ENCODE peak calls at places on chromosomes 7 and 10, in seven cellular contexts. E is HCT116, I is spleen, C is esophagus muscularis mucosa, R is SK-N-SH, M is upper lobe of left lung, J is GM23338. K is an unnamed sample. For H3K4me1, the result is how much of the 10 kb centered on the place peaks cover.

GRCh38 chr7:20828947-20829346 is 42.3 kb upstream of the SP8 start:
- DNase-seq in J (no peak), I (no peak), E (no peak), C (no peak), R (no peak), M (no peak), K (no peak)

GRCh38 chr10:8346861-8347260 is 292.4 kb downstream of the GATA3 start:
- DNase-seq in I (no peak), R (no peak), C (no peak), M (no peak), J (peak), E (no peak), K (no peak)

GRCh38 chr7:150965273-150965830 is 12.8 kb downstream of the KCNH2 start:
- DNase-seq in I (no peak), M (no peak), J (no peak), E (no peak), C (no peak), R (no peak), K (no peak)

GRCh38 chr10:122419890-122420623 is 34.4 kb upstream of the ARMS2 start:
- DNase-seq in E (no peak), M (no peak), R (no peak), J (no peak), C (no peak), I (no peak), K (no peak)

GRCh38 chr10:52966904-52967303 is 194.3 kb upstream of the MBL2 start:
- DNase-seq in E (no peak), M (no peak), R (no peak), J (no peak), C (no peak), I (no peak), K (no peak)

GRCh38 chr10:84237199-84238051 is 3.9 kb downstream of the LRIT1 start:
- DNase-seq in M (peak), J (peak), I (no peak), C (no peak), R (no peak), E (no peak), K (no peak)

GRCh38 chr10:11403116-11403515 is 208.3 kb downstream of the USP6NL start:
- DNase-seq in E (no peak), R (no peak), C (no peak), J (no peak), I (peak), M (no peak), K (no peak)

GRCh38 chr7:132655071-132655761 is 78.9 kb upstream of the PLXNA4 start:
- DNase-seq in J (peak), I (peak), C (no peak), M (peak), E (no peak), R (no peak), K (peak)

GRCh38 chr7:55534262-55534915 is 37.9 kb downstream of the VOPP1 start:
- DNase-seq in J (no peak), I (peak), R (no peak), E (no peak), C (no peak), M (no peak), K (no peak)

GRCh38 chr7:102284891-102285540 is 1.7 kb upstream of the SH2B2 start:
- DNase-seq in I (peak), J (no peak), R (peak), M (no peak), C (no peak), E (no peak), K (peak)

GRCh38 chr7:111711426-111712065 is 149.3 kb upstream of the IMMP2L start:
- DNase-seq in M (no peak), E (no peak), C (no peak), J (no peak), I (no peak), R (no peak), K (no peak)

GRCh38 chr7:139121-139520 is 53.2 kb upstream of the FAM20C start:
- DNase-seq in C (no peak), J (peak), R (no peak), I (peak), M (peak), E (no peak), K (no peak)

GRCh38 chr7:100884741-100885439 is 4.6 kb downstream of the UFSP1 start:
- DNase-seq in R (peak), E (no peak), I (no peak), J (no peak), M (no peak), C (no peak), K (no peak)

GRCh38 chr7:73885975-73886798 is 25.2 kb downstream of the TMEM270 start:
- DNase-seq in E (no peak), I (no peak), M (peak), R (peak), J (peak), C (no peak), K (peak)

GRCh38 chr7:83159731-83160130 is 3.0 kb downstream of the PCLO start:
- DNase-seq in E (no peak), I (no peak), M (no peak), C (no peak), J (no peak), R (no peak), K (no peak)

GRCh38 chr10:3790858-3791257 is 5.8 kb upstream of the KLF6 start:
- DNase-seq in J (no peak), E (no peak), C (peak), I (peak), R (no peak), M (no peak), K (no peak)

GRCh38 chr7:99099499-99100077 is 44.3 kb downstream of the SMURF1 start:
- DNase-seq in C (no peak), J (no peak), E (no peak), R (no peak), I (no peak), M (no peak), K (no peak)

GRCh38 chr7:99096124-99096887 is 47.6 kb downstream of the SMURF1 start:
- DNase-seq in C (no peak), E (no peak), I (no peak), M (no peak), J (no peak), R (no peak), K (no peak)

GRCh38 chr7:99098824-99099498 is 44.9 kb downstream of the SMURF1 start:
- DNase-seq in C (no peak), R (no peak), I (no peak), E (peak), J (peak), M (no peak), K (no peak)

GRCh38 chr7:99097730-99098129 is 46.2 kb downstream of the SMURF1 start:
- DNase-seq in E (no peak), M (no peak), C (no peak), I (no peak), R (no peak), J (no peak), K (no peak)

GRCh38 chr7:99098317-99098823 is 45.5 kb downstream of the SMURF1 start:
- DNase-seq in E (no peak), M (no peak), R (no peak), J (no peak), I (no peak), C (no peak), K (no peak)
- H3K27ac ChIP-seq in E (peak), M (no peak), R (no peak), J (peak), I (peak), C (peak), K (peak)

DNA sequence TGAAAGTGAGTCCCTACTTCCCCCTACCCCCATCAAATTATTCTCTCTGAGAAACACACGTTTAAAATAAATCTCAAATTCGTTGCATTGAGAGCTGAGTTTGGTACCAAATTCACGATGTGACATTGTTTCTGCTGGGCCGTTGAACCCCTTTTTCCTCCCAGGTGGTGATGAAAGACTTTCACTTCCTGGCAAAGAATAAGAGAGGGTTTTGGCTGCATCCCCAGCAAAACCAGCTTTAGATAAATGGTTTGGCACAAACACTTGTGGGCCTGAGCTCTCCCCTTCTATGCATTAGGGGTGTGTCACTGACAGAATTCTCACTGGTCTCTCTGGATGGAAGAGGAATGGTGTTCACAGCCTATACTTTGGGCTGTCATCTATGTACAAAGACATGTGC is 8.8 kb upstream of the DNTT start:
- DNase-seq in J (no peak), M (no peak), R (no peak), E (no peak), I (no peak), C (no peak), K (no peak)
- TF ChIP-seq POLR2AphosphoS5 in J (no peak), M (no peak), R (no peak), E (no peak), I (no peak), C (no peak), K (no peak)

DNA sequence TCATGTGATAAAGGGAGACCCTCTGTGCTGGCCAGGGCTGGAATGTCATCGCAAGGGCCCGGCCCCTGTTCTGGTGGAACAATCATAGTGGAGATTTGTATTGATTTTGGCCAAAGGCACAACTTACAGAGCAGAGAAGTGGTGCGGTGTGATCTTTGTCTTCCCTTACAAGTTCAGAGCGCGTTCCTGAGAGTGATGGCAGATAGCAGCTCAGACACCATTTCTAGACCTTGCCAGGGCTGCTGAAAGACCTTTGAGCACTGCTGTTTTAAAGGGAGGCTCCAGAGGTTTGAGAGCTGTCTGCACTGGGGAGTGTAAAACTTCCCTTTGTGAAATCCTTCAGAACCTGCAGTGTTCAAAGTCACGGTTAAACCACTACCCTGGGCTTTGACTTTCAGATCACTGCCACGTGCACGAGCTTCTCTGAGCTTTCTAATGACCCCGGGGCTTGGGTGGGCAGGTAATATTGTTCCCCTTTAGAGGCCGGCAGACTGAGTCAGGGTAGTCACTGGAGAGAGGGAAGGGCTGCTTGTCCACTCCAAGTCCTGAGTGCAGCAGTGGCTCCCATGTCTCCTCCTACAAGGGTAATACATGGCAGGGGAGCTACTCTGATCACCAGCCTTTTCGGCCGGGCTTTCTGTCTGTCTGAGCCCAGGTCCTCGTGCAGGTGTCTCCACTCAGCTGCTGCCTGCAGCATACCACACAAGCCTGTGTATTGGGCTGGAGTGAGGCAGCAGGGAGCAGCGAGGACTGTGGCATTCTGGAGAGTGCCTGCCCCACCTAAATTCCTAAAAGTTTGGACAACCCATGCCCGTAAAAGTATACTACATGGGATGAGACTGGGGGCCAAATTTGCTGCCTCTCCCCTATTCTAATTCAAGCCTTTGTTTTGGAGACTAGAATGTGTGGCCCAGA is 63.2 kb downstream of the ZMIZ1 start:
- DNase-seq in R (no peak), I (no peak), M (no peak), C (no peak), E (no peak), J (no peak), K (no peak)
- H3K4me1 ChIP-seq in R (half or more), I (half or more), M (half or more), C (half or more), E (under half), J (half or more), K (half or more)

DNA sequence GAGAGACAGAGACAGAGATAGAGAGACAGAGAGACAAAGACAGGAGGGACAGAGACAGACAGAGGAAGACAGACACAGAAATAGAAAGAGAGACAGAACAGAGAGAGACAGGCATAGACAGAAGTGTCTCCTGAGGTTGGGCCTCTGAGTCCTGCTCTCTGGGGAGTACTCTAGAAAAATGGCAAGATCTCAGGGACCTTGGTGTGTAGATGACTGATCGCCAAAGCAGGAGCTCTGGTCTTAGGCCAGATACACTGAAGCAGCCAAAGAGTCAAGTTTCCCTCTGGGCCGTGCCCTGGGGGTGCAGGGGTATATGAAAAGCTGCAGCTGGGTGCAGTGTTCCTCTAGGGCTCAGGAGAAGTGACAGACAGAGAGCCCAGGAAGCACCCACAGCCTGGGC is 176.6 kb upstream of the TNS3 start:
- DNase-seq in J (no peak), M (no peak), I (no peak), E (no peak), R (no peak), C (no peak), K (no peak)
- H3K27ac ChIP-seq in J (no peak), M (peak), I (peak), E (no peak), R (peak), C (peak), K (peak)

GRCh38 chr10:113882240-113882639 is 27.8 kb downstream of the NHLRC2 start:
- DNase-seq in E (no peak), J (no peak), R (no peak), M (no peak), C (no peak), I (no peak), K (no peak)

GRCh38 chr10:113875212-113875611 is 20.8 kb downstream of the NHLRC2 start:
- DNase-seq in R (no peak), C (no peak), I (no peak), E (no peak), J (no peak), M (no peak), K (no peak)

GRCh38 chr10:113879691-113880090 is 25.2 kb downstream of the NHLRC2 start:
- DNase-seq in J (no peak), M (no peak), I (no peak), R (no peak), E (no peak), C (no peak), K (no peak)

GRCh38 chr10:113876461-113876860 is 22.0 kb downstream of the NHLRC2 start:
- DNase-seq in J (no peak), I (no peak), E (no peak), C (no peak), M (no peak), R (no peak), K (no peak)

GRCh38 chr10:113880236-113880635 is 25.8 kb downstream of the NHLRC2 start:
- DNase-seq in J (no peak), C (no peak), R (no peak), M (no peak), E (no peak), I (no peak), K (no peak)
- TF ChIP-seq POLR2AphosphoS5 in J (no peak), C (no peak), R (no peak), M (no peak), E (no peak), I (no peak), K (no peak)